ENCODE peak calls at places on chromosomes 13 and 19, in six cellular contexts. Z is neural crest cell, A is endothelial cell, Q is dorsolateral prefrontal cortex, U is chondrocyte, W is PC-9. S is an unnamed sample.

GRCh38 chr13:42892760-42893159 is 99.3 kb downstream of the EPSTI1 start:
- DNase-seq in A (no peak), U (no peak), W (no peak), Q (no peak), Z (no peak), S (no peak)

GRCh38 chr19:6378036-6378435 is 2.3 kb upstream of the PSPN start:
- DNase-seq in A (no peak), Q (no peak), U (no peak), W (no peak), Z (no peak), S (no peak)

GRCh38 chr13:30196025-30196424 is 111.3 kb downstream of the KATNAL1 start:
- DNase-seq in A (no peak), Q (no peak), U (no peak), Z (no peak), W (no peak), S (no peak)

GRCh38 chr19:30274987-30275386 is 97.2 kb upstream of the ZNF536 start:
- DNase-seq in W (no peak), A (no peak), Q (no peak), U (no peak), Z (no peak), S (no peak)

GRCh38 chr19:2168619-2169424 is 5.1 kb downstream of the DOT1L start:
- DNase-seq in Z (peak; percentile 58), U (peak; percentile 95), W (peak; percentile 95), Q (peak; percentile 84), A (no peak), S (peak; percentile 94)

GRCh38 chr13:27980280-27980998 is 8.1 kb downstream of the URAD start:
- DNase-seq in Q (no peak), A (no peak), U (no peak), Z (no peak), W (no peak), S (no peak)

GRCh38 chr13:20231839-20232555 is at the start of gene GJB6:
- DNase-seq in U (no peak), A (peak; percentile 25), W (no peak), Q (no peak), Z (no peak), S (peak; percentile 39)

GRCh38 chr13:100156786-100157185 is 67.9 kb downstream of the PCCA start:
- DNase-seq in Q (no peak), A (no peak), Z (no peak), U (no peak), W (peak; percentile 3), S (no peak)

GRCh38 chr19:13011653-13012389 is 16.5 kb downstream of the NFIX start:
- DNase-seq in Z (no peak), Q (no peak), A (no peak), U (no peak), W (no peak), S (no peak)

GRCh38 chr13:31518666-31519065 is 220.7 kb upstream of the RXFP2 start:
- DNase-seq in W (no peak), U (no peak), Q (no peak), A (no peak), Z (no peak), S (no peak)

GRCh38 chr13:41694902-41695301 is 237.6 kb downstream of the RGCC start:
- DNase-seq in A (no peak), Q (no peak), U (no peak), W (no peak), Z (no peak), S (peak; percentile 40)

GRCh38 chr13:42011601-42012401 is 36.6 kb upstream of the DGKH start:
- DNase-seq in Q (no peak), Z (no peak), W (peak; percentile 17), U (no peak), A (peak; percentile 33), S (peak; percentile 14)

GRCh38 chr13:60174113-60174512 is 10.4 kb upstream of the DIAPH3 start:
- DNase-seq in U (no peak), W (no peak), Z (no peak), A (no peak), Q (no peak), S (no peak)

GRCh38 chr13:48001127-48001881 is at the start of gene SUCLA2:
- DNase-seq in W (peak; percentile 90), Z (peak; percentile 89), U (peak; percentile 96), A (peak; percentile 96), Q (peak; percentile 89), S (peak; percentile 92)
- TF ChIP-seq CTCF in W (no peak), Z (no peak), U (peak; percentile 26), A (no peak), Q (peak; percentile 40), S (no peak)

DNA sequence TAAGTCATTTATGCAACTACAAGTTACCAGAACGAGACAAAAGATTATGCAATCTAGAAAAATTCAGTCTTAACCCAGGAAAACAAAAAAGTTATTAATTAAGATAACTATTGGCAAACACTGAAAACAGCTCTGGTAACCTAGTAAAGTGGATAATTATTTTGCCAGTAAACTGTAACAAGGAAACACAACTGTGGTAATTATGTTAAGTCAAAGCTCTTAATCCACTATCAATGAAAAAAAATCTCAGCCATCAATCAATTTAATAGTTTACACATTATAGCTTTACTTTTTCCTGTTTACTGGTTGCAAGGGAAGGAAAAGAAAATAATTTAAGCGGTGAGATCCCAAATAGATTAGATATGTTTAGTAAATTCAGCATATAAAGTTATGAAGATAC is 11.2 kb downstream of the EXOSC8 start:
- DNase-seq in Z (no peak), Q (no peak), U (no peak), W (no peak), A (no peak), S (no peak)
- TF ChIP-seq CTCF in Z (no peak), Q (no peak), U (no peak), W (no peak), A (no peak), S (no peak)

GRCh38 chr19:52690395-52691214 is 44.2 kb downstream of the ZNF611 start:
- DNase-seq in Q (peak; percentile 89), W (peak; percentile 93), A (peak; percentile 94), Z (peak; percentile 89), U (peak; percentile 98), S (no peak)
- TF ChIP-seq CTCF in Q (peak; percentile 51), W (peak; percentile 39), A (peak; percentile 63), Z (peak; percentile 55), U (peak; percentile 58), S (no peak)

DNA sequence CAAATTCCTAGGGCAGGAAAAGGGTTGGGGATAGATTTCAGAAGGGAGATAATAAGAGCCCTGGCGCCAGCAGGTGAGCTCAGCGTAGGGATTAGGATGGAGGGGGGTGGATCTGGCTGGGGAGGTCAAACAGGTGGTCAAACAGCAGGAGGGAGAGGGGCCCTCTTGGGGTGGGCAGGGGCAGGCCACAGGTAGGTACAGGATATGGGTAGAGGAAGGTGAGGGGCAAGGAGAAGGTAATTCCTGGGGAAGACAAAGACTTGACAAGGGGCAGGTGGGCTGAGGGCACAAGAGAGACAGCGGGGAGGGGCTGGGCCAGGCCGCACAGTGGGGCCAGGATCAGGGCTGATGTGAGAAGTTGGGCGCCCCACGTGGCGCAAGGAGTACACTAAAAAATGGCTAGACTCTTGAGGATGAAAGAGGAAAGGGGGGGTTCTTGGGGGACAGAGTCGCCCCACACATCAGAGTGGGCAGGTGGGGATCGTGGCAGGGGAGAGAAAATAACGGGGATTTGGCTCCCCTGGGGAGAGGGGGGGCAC is 713 bp downstream of the KRI1 start:
- DNase-seq in A (peak; percentile 34), U (no peak), Z (no peak), W (no peak), Q (no peak), S (peak; percentile 29)
- TF ChIP-seq CTCF in A (no peak), U (no peak), Z (no peak), W (no peak), Q (no peak), S (no peak)

DNA sequence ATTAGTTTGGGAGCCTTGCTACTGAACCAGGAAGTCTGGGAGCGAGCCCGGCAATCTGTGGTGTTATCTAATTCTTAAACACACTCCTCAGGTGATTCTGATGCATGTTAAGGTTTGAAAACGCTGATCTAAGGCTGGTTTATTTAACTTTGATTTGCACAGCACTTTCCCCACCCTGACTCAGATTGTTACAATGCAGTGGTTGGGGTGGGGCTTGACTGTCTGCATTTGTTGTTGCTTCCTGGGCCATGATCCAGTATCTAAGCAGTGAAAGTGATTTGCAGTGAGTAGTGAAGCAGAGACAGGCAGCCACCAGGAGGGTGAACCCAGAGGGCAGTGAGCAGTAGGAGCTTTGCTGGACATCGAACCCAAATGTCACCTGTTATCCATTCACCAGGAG is 81.6 kb upstream of the ARGLU1 start:
- DNase-seq in U (no peak), Q (no peak), Z (no peak), A (no peak), W (peak; percentile 59), S (peak; percentile 35)
- TF ChIP-seq CTCF in U (no peak), Q (no peak), Z (no peak), A (no peak), W (no peak), S (no peak)

GRCh38 chr13:83780201-83780600 is 102.1 kb downstream of the SLITRK1 start:
- DNase-seq in A (peak; percentile 36), W (no peak), Q (no peak), Z (no peak), U (no peak), S (no peak)
- TF ChIP-seq CTCF in A (peak; percentile 72), W (peak; percentile 52), Q (no peak), Z (peak; percentile 54), U (peak; percentile 65), S (no peak)

GRCh38 chr19:49677901-49678674 is 1.0 kb downstream of the PRMT1 start:
- DNase-seq in W (peak; percentile 75), A (peak; percentile 93), Z (peak; percentile 93), U (no peak), Q (peak; percentile 68), S (peak; percentile 86)

GRCh38 chr19:49676690-49677231 is 310 bp upstream of the PRMT1 start:
- DNase-seq in Z (peak; percentile 97), A (peak; percentile 97), U (peak; percentile 100), Q (peak; percentile 100), W (peak; percentile 99), S (peak; percentile 99)

GRCh38 chr19:49676136-49676689 is 858 bp upstream of the PRMT1 start:
- DNase-seq in A (peak; percentile 68), Z (no peak), Q (no peak), W (no peak), U (no peak), S (no peak)

GRCh38 chr19:49678970-49679831 is 2.1 kb downstream of the PRMT1 start:
- DNase-seq in Z (no peak), Q (no peak), W (no peak), A (no peak), U (no peak), S (no peak)

GRCh38 chr19:49677232-49677881 is at the start of gene PRMT1:
- DNase-seq in W (peak; percentile 58), U (no peak), A (peak; percentile 65), Z (peak; percentile 51), Q (no peak), S (peak; percentile 70)
- TF ChIP-seq CTCF in W (no peak), U (no peak), A (no peak), Z (no peak), Q (no peak), S (no peak)

GRCh38 chr19:10419200-10419645 is 1.1 kb upstream of the PDE4A start:
- DNase-seq in W (no peak), U (no peak), A (no peak), Z (no peak), Q (no peak), S (no peak)

GRCh38 chr19:10417598-10418280 is 2.6 kb upstream of the PDE4A start:
- DNase-seq in U (no peak), Z (no peak), Q (no peak), W (no peak), A (no peak), S (no peak)

GRCh38 chr19:10416380-10417257 is 3.7 kb upstream of the PDE4A start:
- DNase-seq in Q (peak; percentile 84), A (peak; percentile 92), Z (peak; percentile 87), U (no peak), W (peak; percentile 93), S (peak; percentile 84)

GRCh38 chr19:10419646-10420443 is 493 bp upstream of the PDE4A start:
- DNase-seq in A (peak; percentile 26), Z (no peak), W (no peak), Q (peak; percentile 69), U (no peak), S (no peak)

GRCh38 chr19:10418281-10419199 is 1.8 kb upstream of the PDE4A start:
- DNase-seq in A (no peak), Q (no peak), W (no peak), U (no peak), Z (no peak), S (no peak)
- TF ChIP-seq CTCF in A (no peak), Q (no peak), W (no peak), U (peak; percentile 21), Z (no peak), S (no peak)

S was measured in Calu3.